ENCODE peak calls at places on chromosomes 7 and 10, in eight cellular contexts. One of them, this sample, is unnamed.

GRCh38 chr7:155506854-155507337 is 39.5 kb downstream of the CNPY1 start:
- DNase-seq in T-helper 9 cell: no peak
- DNase-seq in amniotic stem cell: no peak
- DNase-seq in T-helper 2 cell: no peak
- DNase-seq in left lung: no peak
- DNase-seq in colonic mucosa: no peak
- DNase-seq in activated T-cell treated with anti-CD3 and anti-CD28 coated beads, Interleukin-2, amount 50 U/mL, for 24 hours: no peak
- DNase-seq in heart right ventricle: no peak
- DNase-seq in this sample: no peak

GRCh38 chr10:15370212-15370740 is 813 bp downstream of the FAM171A1 start:
- DNase-seq in T-helper 9 cell: peak
- DNase-seq in amniotic stem cell: no peak
- DNase-seq in T-helper 2 cell: peak
- DNase-seq in left lung: no peak
- DNase-seq in colonic mucosa: peak
- DNase-seq in activated T-cell treated with anti-CD3 and anti-CD28 coated beads, Interleukin-2, amount 50 U/mL, for 24 hours: peak
- DNase-seq in heart right ventricle: peak
- DNase-seq in this sample: no peak

GRCh38 chr10:78165617-78166016 is 132.0 kb downstream of the RPS24 start:
- DNase-seq in T-helper 9 cell: no peak
- DNase-seq in amniotic stem cell: no peak
- DNase-seq in T-helper 2 cell: no peak
- DNase-seq in left lung: no peak
- DNase-seq in colonic mucosa: no peak
- DNase-seq in activated T-cell treated with anti-CD3 and anti-CD28 coated beads, Interleukin-2, amount 50 U/mL, for 24 hours: no peak
- DNase-seq in heart right ventricle: no peak
- DNase-seq in this sample: no peak

GRCh38 chr10:3648179-3648975 is 136.6 kb downstream of the KLF6 start:
- DNase-seq in T-helper 9 cell: no peak
- DNase-seq in amniotic stem cell: no peak
- DNase-seq in T-helper 2 cell: no peak
- DNase-seq in left lung: no peak
- DNase-seq in colonic mucosa: no peak
- DNase-seq in activated T-cell treated with anti-CD3 and anti-CD28 coated beads, Interleukin-2, amount 50 U/mL, for 24 hours: no peak
- DNase-seq in heart right ventricle: no peak
- DNase-seq in this sample: no peak

GRCh38 chr10:31262672-31263071 is 56.3 kb upstream of the ZEB1 start:
- DNase-seq in T-helper 9 cell: no peak
- DNase-seq in amniotic stem cell: peak
- DNase-seq in T-helper 2 cell: no peak
- DNase-seq in left lung: no peak
- DNase-seq in colonic mucosa: no peak
- DNase-seq in activated T-cell treated with anti-CD3 and anti-CD28 coated beads, Interleukin-2, amount 50 U/mL, for 24 hours: no peak
- DNase-seq in heart right ventricle: peak
- DNase-seq in this sample: peak

GRCh38 chr7:26440253-26440992 is 148.8 kb downstream of the SNX10 start:
- DNase-seq in T-helper 9 cell: no peak
- DNase-seq in amniotic stem cell: no peak
- DNase-seq in T-helper 2 cell: no peak
- DNase-seq in left lung: no peak
- DNase-seq in colonic mucosa: no peak
- DNase-seq in activated T-cell treated with anti-CD3 and anti-CD28 coated beads, Interleukin-2, amount 50 U/mL, for 24 hours: no peak
- DNase-seq in heart right ventricle: no peak
- DNase-seq in this sample: no peak

GRCh38 chr10:88541116-88541626 is 41.9 kb downstream of the RNLS start:
- DNase-seq in T-helper 9 cell: no peak
- DNase-seq in amniotic stem cell: no peak
- DNase-seq in T-helper 2 cell: no peak
- DNase-seq in left lung: no peak
- DNase-seq in colonic mucosa: no peak
- DNase-seq in activated T-cell treated with anti-CD3 and anti-CD28 coated beads, Interleukin-2, amount 50 U/mL, for 24 hours: no peak
- DNase-seq in heart right ventricle: no peak
- DNase-seq in this sample: no peak

GRCh38 chr7:144738708-144739314 is 97.0 kb downstream of the TPK1 start:
- DNase-seq in T-helper 9 cell: peak
- DNase-seq in amniotic stem cell: no peak
- DNase-seq in T-helper 2 cell: no peak
- DNase-seq in left lung: no peak
- DNase-seq in colonic mucosa: no peak
- DNase-seq in activated T-cell treated with anti-CD3 and anti-CD28 coated beads, Interleukin-2, amount 50 U/mL, for 24 hours: no peak
- DNase-seq in heart right ventricle: peak
- DNase-seq in this sample: no peak

GRCh38 chr7:123622660-123623386 is 21.2 kb downstream of the ASB15 start:
- DNase-seq in T-helper 9 cell: no peak
- DNase-seq in amniotic stem cell: no peak
- DNase-seq in T-helper 2 cell: no peak
- DNase-seq in left lung: no peak
- DNase-seq in colonic mucosa: peak
- DNase-seq in activated T-cell treated with anti-CD3 and anti-CD28 coated beads, Interleukin-2, amount 50 U/mL, for 24 hours: no peak
- DNase-seq in heart right ventricle: peak
- DNase-seq in this sample: no peak

GRCh38 chr7:150993511-150993910 is 2.7 kb downstream of the NOS3 start:
- DNase-seq in T-helper 9 cell: no peak
- DNase-seq in amniotic stem cell: no peak
- DNase-seq in T-helper 2 cell: no peak
- DNase-seq in left lung: no peak
- DNase-seq in colonic mucosa: no peak
- DNase-seq in activated T-cell treated with anti-CD3 and anti-CD28 coated beads, Interleukin-2, amount 50 U/mL, for 24 hours: no peak
- DNase-seq in heart right ventricle: peak
- DNase-seq in this sample: no peak

GRCh38 chr10:104777086-104777799 is 136.2 kb downstream of the SORCS3 start:
- DNase-seq in T-helper 9 cell: no peak
- DNase-seq in amniotic stem cell: no peak
- DNase-seq in T-helper 2 cell: no peak
- DNase-seq in left lung: no peak
- DNase-seq in colonic mucosa: no peak
- DNase-seq in activated T-cell treated with anti-CD3 and anti-CD28 coated beads, Interleukin-2, amount 50 U/mL, for 24 hours: no peak
- DNase-seq in heart right ventricle: no peak
- DNase-seq in this sample: no peak